ENCODE peak calls at places on chromosomes 7 and 10, in four cellular contexts. O is EL, J is T follicular helper cell, D is heart right ventricle. N is an unnamed sample.
A peak's percentile ranks its signal among the peaks of the same experiment; 100 is the strongest.

GRCh38 chr10:21172774-21173432 is 275.8 kb upstream of the NEBL start:
- DNase-seq in J (no peak), D (no peak), O (no peak), N (no peak)

GRCh38 chr10:116748041-116748440 is 5.7 kb upstream of the HSPA12A start:
- DNase-seq in D (no peak), O (peak; percentile 58), J (no peak), N (peak; percentile 42)

GRCh38 chr7:2760098-2760889 is 72.3 kb downstream of the AMZ1 start:
- DNase-seq in J (no peak), O (peak; percentile 40), D (peak; percentile 79), N (peak; percentile 52)

GRCh38 chr10:51171946-51172345 is 97.7 kb downstream of the PRKG1 start:
- DNase-seq in D (no peak), J (no peak), O (no peak), N (peak; percentile 85)

GRCh38 chr7:139361523-139361922 is 1.8 kb downstream of the LUC7L2 start:
- DNase-seq in J (no peak), O (no peak), D (no peak), N (no peak)

GRCh38 chr7:50653116-50653854 is 88.1 kb upstream of the DDC start:
- DNase-seq in D (no peak), O (no peak), J (no peak), N (peak; percentile 85)

GRCh38 chr10:72158174-72158573 is 57.6 kb upstream of the ANAPC16 start:
- DNase-seq in O (no peak), J (no peak), D (no peak), N (no peak)

GRCh38 chr10:9605231-9605630 is 1412.4 kb upstream of the CELF2 start:
- DNase-seq in O (no peak), D (no peak), J (no peak), N (no peak)

GRCh38 chr7:82049442-82049841 is 279.6 kb upstream of the HGF start:
- DNase-seq in J (no peak), O (no peak), D (no peak), N (no peak)

GRCh38 chr7:135763261-135763660 is 14.6 kb upstream of the FAM180A start:
- DNase-seq in O (peak; percentile 14), D (no peak), J (no peak), N (no peak)

GRCh38 chr7:99094369-99094768 is 49.5 kb downstream of the SMURF1 start:
- DNase-seq in D (no peak), O (no peak), J (no peak), N (no peak)

GRCh38 chr10:78706256-78706655 is 362.5 kb upstream of the ZMIZ1 start:
- DNase-seq in D (no peak), J (no peak), O (peak; percentile 8), N (no peak)

GRCh38 chr10:53997953-53998352 is 803.1 kb downstream of the PCDH15 start:
- DNase-seq in D (no peak), J (no peak), O (no peak), N (no peak)

GRCh38 chr10:71074176-71074755 is 138.1 kb upstream of the UNC5B start:
- DNase-seq in O (peak; percentile 21), D (no peak), J (no peak), N (no peak)

N was measured in HCEC 1CT.